ENCODE peak calls at places on chromosome 2, in eight cellular contexts. J is transverse colon, V is thyroid gland, Q is GM12865, W is uterus, D is tibial artery, E is pancreas, T is activated B cell treated with CpG ODN at 0.5 μM for 24 hours. L is an unnamed sample.

GRCh38 chr2:160482673-160483072 is 10.9 kb downstream of the RBMS1 start:
- DNase-seq in J (no peak), V (no peak), Q (no peak), W (no peak), D (no peak), E (no peak), T (no peak), L (no peak)

GRCh38 chr2:177914247-177914646 is 158.3 kb downstream of the PDE11A start:
- DNase-seq in J (no peak), V (no peak), Q (no peak), W (no peak), D (no peak), E (no peak), T (no peak), L (no peak)

GRCh38 chr2:96537734-96538486 is 1.4 kb downstream of the ARID5A start:
- DNase-seq in J (no peak), V (no peak), Q (peak; percentile 39), W (peak; percentile 52), D (peak; percentile 74), E (no peak), T (peak; percentile 51), L (no peak)

GRCh38 chr2:68434981-68435380 is 32.1 kb downstream of the FBXO48 start:
- DNase-seq in J (no peak), V (no peak), Q (no peak), W (no peak), D (no peak), E (no peak), T (no peak), L (no peak)

GRCh38 chr2:178845565-178846457 is 38.6 kb upstream of the TTN start:
- DNase-seq in J (no peak), V (no peak), Q (no peak), W (no peak), D (no peak), E (no peak), T (no peak), L (no peak)

GRCh38 chr2:241191101-241191500 is 2.6 kb downstream of the ANO7 start:
- DNase-seq in J (peak; percentile 49), V (no peak), Q (no peak), W (no peak), D (no peak), E (no peak), T (no peak), L (no peak)

GRCh38 chr2:238457927-238458324 is 31.2 kb downstream of the ASB1 start:
- DNase-seq in J (no peak), V (no peak), Q (no peak), W (no peak), D (no peak), E (no peak), T (no peak), L (no peak)

GRCh38 chr2:28004086-28004485 is 113.6 kb downstream of the BABAM2 start:
- DNase-seq in J (no peak), V (no peak), Q (no peak), W (no peak), D (no peak), E (no peak), T (no peak), L (no peak)

GRCh38 chr2:106745468-106745867 is 140.5 kb downstream of the ST6GAL2 start:
- DNase-seq in J (no peak), V (peak; percentile 48), Q (no peak), W (no peak), D (no peak), E (no peak), T (no peak), L (no peak)
- TF ChIP-seq CTCF in J (no peak), V (no peak), Q (no peak), W (no peak), D (no peak), E (no peak), T (no peak), L (no peak)

GRCh38 chr2:32135409-32135808 is 30.3 kb upstream of the SLC30A6 start:
- DNase-seq in J (peak; percentile 28), V (no peak), Q (peak; percentile 23), W (no peak), D (no peak), E (no peak), T (no peak), L (peak; percentile 39)
- TF ChIP-seq CTCF in J (peak; percentile 45), V (peak; percentile 5), Q (no peak), W (no peak), D (peak; percentile 17), E (no peak), T (no peak), L (no peak)

DNA sequence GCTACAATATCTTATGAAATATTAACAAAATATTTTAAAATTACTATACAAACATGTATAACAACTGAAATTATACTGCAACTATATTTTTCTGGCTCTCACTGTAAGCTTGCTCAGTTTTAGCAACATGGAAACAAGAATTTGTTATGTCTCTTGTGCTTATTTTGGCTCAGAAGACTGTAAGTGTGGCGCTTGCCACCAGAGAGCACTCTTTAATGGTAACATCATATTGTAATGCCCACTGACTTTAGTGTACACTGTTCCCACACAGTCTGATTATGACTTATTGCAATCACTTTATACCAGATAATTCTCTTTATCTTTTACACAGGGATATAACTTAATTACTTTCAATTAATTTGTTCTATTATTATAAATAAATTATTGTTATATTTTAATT is 1500.6 kb upstream of the TMEFF2 start:
- DNase-seq in J (no peak), V (no peak), Q (peak; percentile 30), W (no peak), D (no peak), E (no peak), T (no peak), L (no peak)
- TF ChIP-seq CTCF in J (no peak), V (no peak), Q (peak; percentile 23), W (no peak), D (no peak), E (no peak), T (no peak), L (peak; percentile 20)

GRCh38 chr2:70467831-70468810 is 85.5 kb downstream of the TGFA start:
- DNase-seq in J (no peak), V (no peak), Q (no peak), W (no peak), D (no peak), E (no peak), T (no peak), L (no peak)
- TF ChIP-seq CTCF in J (no peak), V (no peak), Q (no peak), W (no peak), D (no peak), E (no peak), T (no peak), L (no peak)

GRCh38 chr2:63159262-63159661 is 108.6 kb downstream of the OTX1 start:
- DNase-seq in J (no peak), V (no peak), Q (no peak), W (no peak), D (no peak), E (no peak), T (no peak), L (no peak)

GRCh38 chr2:63163231-63163845 is 112.7 kb downstream of the OTX1 start:
- DNase-seq in J (no peak), V (no peak), Q (no peak), W (no peak), D (no peak), E (no peak), T (no peak), L (no peak)
- TF ChIP-seq CTCF in J (no peak), V (no peak), Q (no peak), W (no peak), D (no peak), E (no peak), T (no peak), L (no peak)

GRCh38 chr2:8536686-8537571 is 144.9 kb upstream of the ID2 start:
- DNase-seq in J (no peak), V (no peak), Q (no peak), W (peak; percentile 14), D (peak; percentile 34), E (no peak), T (no peak), L (no peak)
- TF ChIP-seq CTCF in J (no peak), V (no peak), Q (no peak), W (no peak), D (no peak), E (no peak), T (no peak), L (no peak)

GRCh38 chr2:173964565-173965371 is 405 bp downstream of the SP3 start:
- DNase-seq in J (peak; percentile 89), V (peak; percentile 90), Q (peak; percentile 92), W (peak; percentile 92), D (peak; percentile 96), E (peak; percentile 89), T (peak; percentile 70), L (peak; percentile 67)

GRCh38 chr2:173962036-173962435 is 3.1 kb downstream of the SP3 start:
- DNase-seq in J (no peak), V (no peak), Q (peak; percentile 33), W (no peak), D (no peak), E (no peak), T (no peak), L (no peak)

GRCh38 chr2:173962583-173963110 is 2.5 kb downstream of the SP3 start:
- DNase-seq in J (no peak), V (no peak), Q (no peak), W (no peak), D (no peak), E (no peak), T (no peak), L (no peak)

GRCh38 chr2:173963817-173964564 is 1.2 kb downstream of the SP3 start:
- DNase-seq in J (peak; percentile 96), V (peak; percentile 92), Q (peak; percentile 97), W (peak; percentile 91), D (peak; percentile 95), E (peak; percentile 95), T (peak; percentile 89), L (peak; percentile 86)

DNA sequence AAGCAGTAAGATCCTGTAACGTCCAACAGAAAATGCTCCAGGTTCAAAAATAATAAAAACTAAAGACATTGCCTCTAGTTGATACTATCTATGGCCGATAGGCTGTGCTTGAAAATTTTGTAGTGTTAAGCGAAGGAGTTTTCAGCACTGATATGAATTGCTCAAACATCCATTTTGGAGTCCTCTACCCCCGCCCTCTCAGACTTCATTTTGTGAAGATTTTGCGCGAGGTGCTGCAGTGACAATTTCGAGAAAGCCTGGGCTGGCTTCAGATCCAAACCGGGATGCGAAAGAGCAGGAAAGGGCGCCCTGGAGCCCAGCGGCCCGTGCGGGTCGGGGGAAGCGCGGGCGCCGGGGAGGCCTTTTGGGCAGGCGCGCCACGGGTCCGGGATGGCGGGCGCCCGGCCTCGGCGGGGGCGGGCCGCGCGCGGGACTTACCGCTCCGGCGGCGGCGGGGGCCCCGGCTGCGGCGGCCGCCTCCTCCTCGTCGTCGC is 1.8 kb downstream of the SP3 start:
- DNase-seq in J (peak; percentile 46), V (peak; percentile 64), Q (peak; percentile 83), W (peak; percentile 46), D (no peak), E (no peak), T (no peak), L (peak; percentile 36)
- TF ChIP-seq CTCF in J (peak; percentile 66), V (peak; percentile 36), Q (peak; percentile 24), W (peak; percentile 22), D (peak; percentile 41), E (no peak), T (no peak), L (no peak)

DNA sequence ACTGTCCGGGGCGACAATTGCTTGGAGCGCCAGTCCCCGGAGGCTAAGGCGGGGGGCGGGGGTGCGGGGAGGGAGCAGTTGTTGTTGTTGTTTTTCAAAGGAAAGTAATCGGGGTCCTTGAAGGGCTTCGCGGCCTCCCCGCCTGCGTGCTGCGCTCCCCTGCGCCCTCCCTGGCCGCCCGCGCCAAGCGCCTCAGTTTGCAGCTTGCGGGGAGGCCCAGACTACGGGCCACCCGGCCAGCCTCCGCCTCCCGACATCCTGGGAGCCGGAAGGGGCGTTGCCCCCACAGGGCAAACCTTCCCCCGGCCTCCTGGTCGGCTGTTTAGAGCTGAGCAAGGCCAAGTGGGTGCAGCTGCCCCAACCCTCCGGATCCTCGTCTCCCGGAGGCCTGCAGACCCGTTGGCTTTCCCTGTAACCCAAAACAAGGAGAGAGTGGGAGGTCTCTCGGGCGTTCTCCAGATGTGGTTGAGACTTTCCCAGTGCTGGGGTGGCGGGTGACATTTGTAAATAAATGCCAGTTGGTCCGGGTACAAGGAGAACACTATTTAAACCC is 3.7 kb upstream of the SIX3 start:
- DNase-seq in J (no peak), V (no peak), Q (peak; percentile 58), W (no peak), D (no peak), E (no peak), T (no peak), L (peak; percentile 67)
- TF ChIP-seq CTCF in J (no peak), V (no peak), Q (no peak), W (no peak), D (no peak), E (no peak), T (no peak), L (no peak)